ENCODE peak calls at places on chromosomes 1 and 21, in four cellular contexts. E is H1, Y is H9, M is IMR-90. C is an unnamed sample.

GRCh38 chr1:213649373-213649772 is 338.4 kb upstream of the PROX1 start:
- DNase-seq in E (no peak), Y (no peak), M (no peak), C (peak)

GRCh38 chr1:58594556-58594955 is 17.5 kb upstream of the TACSTD2 start:
- DNase-seq in E (no peak), Y (no peak), M (no peak), C (no peak)

GRCh38 chr1:96366516-96366915 is 355.1 kb upstream of the PTBP2 start:
- DNase-seq in E (no peak), Y (no peak), M (no peak), C (no peak)

GRCh38 chr1:145936247-145936646 is 9.0 kb upstream of the RBM8A start:
- DNase-seq in E (no peak), Y (no peak), M (no peak), C (no peak)

GRCh38 chr1:8540266-8540926 is 222.5 kb downstream of the SLC45A1 start:
- DNase-seq in E (no peak), Y (no peak), M (peak), C (no peak)

GRCh38 chr1:203906932-203907331 is 45.5 kb downstream of the SNRPE start:
- DNase-seq in E (no peak), Y (no peak), M (peak), C (peak)

GRCh38 chr1:206464456-206464964 is 5.8 kb upstream of the IKBKE start:
- DNase-seq in E (no peak), Y (no peak), M (peak), C (no peak)

GRCh38 chr1:69185378-69185777 is 382.3 kb upstream of the LRRC7 start:
- DNase-seq in E (no peak), Y (no peak), M (no peak), C (no peak)

GRCh38 chr1:74763714-74764301 is 30.9 kb downstream of the TYW3 start:
- DNase-seq in E (no peak), Y (no peak), M (peak), C (no peak)

GRCh38 chr1:114668784-114669561 is 876 bp downstream of the DENND2C start:
- DNase-seq in E (no peak), Y (no peak), M (peak), C (peak)

GRCh38 chr1:112505400-112505785 is 3.4 kb upstream of the WNT2B start:
- DNase-seq in E (no peak), Y (no peak), M (no peak), C (no peak)

GRCh38 chr1:5888606-5889211 is 103.5 kb downstream of the NPHP4 start:
- DNase-seq in E (no peak), Y (peak), M (no peak), C (peak)

GRCh38 chr1:225653463-225654276 is 747 bp upstream of the ENAH start:
- DNase-seq in E (no peak), Y (peak), M (peak), C (peak)

GRCh38 chr1:164561461-164561860 is 2.5 kb downstream of the PBX1 start:
- DNase-seq in E (no peak), Y (no peak), M (no peak), C (no peak)

GRCh38 chr1:73947009-73947408 is 251.0 kb downstream of the LRRIQ3 start:
- DNase-seq in E (no peak), Y (no peak), M (no peak), C (no peak)

GRCh38 chr21:45469273-45470086 is 64.5 kb downstream of the COL18A1 start:
- DNase-seq in E (no peak), Y (no peak), M (no peak), C (no peak)

GRCh38 chr1:164651378-164651951 is 92.5 kb downstream of the PBX1 start:
- DNase-seq in E (no peak), Y (no peak), M (peak), C (no peak)

GRCh38 chr1:119594386-119594785 is 53.7 kb downstream of the ZNF697 start:
- DNase-seq in E (no peak), Y (no peak), M (no peak), C (no peak)

GRCh38 chr1:224312025-224312424 is 17.9 kb downstream of the NVL start:
- DNase-seq in E (no peak), Y (no peak), M (no peak), C (no peak)

GRCh38 chr1:79633456-79633855 is 626.9 kb upstream of the ADGRL4 start:
- DNase-seq in E (no peak), Y (no peak), M (peak), C (peak)

GRCh38 chr1:246608616-246609376 is 42.5 kb downstream of the CNST start:
- DNase-seq in E (no peak), Y (peak), M (peak), C (peak)

GRCh38 chr1:214386747-214387146 is 105.8 kb downstream of the SMYD2 start:
- DNase-seq in E (no peak), Y (no peak), M (peak), C (no peak)

DNA sequence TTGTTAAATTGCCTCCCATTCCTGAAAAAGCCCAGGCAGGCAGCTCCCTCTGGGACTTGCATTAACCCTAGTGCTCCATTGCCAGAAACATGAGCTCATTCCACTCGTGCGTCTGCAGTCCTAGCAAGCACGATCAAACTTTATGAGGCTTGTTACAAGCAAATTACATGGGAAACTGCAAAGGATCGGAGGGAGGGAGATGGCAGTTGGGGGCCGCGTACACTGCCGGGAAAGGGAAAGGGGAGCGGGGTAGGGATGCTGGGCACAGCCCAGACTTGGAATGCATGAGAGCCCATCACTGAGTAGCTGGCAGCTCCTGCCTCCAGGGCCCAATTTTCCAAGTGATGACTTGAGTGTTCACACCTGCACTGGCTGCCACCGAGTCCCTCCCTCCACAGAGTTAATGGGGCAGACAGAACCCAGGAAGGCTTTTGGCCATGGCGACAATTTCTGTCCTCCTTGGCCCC is 169.9 kb downstream of the BRINP2 start:
- DNase-seq in E (no peak), Y (no peak), M (no peak), C (no peak)
- H3K18ac ChIP-seq in E (no peak), Y (no peak), M (no peak), C (no peak)

DNA sequence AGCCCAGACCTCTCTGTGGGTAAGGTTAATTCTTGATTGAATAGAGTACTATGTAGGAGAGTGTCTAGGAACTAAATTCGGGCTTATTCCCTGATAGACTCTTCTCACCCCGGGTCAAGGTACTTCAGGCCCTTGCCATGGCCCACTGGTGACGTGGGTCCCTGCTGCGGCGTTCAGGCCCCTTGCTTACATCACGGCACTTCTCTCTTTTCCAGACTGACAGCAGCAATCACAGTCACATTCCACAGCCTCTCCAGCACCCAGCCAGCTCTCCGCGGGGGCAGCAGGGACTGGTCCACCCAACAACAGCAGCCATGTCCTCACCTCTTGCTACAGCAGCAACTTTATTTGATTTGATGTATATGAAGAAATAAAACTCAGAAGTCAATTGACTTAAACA is 401.2 kb upstream of the VAMP3 start:
- DNase-seq in E (no peak), Y (no peak), M (no peak), C (no peak)
- H4K5ac ChIP-seq in E (no peak), Y (no peak), M (no peak), C (no peak)

GRCh38 chr1:150809651-150810050 is 1.6 kb upstream of the CTSK start:
- DNase-seq in E (no peak), Y (no peak), M (peak), C (no peak)

GRCh38 chr1:150813028-150813707 is 5.1 kb upstream of the CTSK start:
- DNase-seq in E (peak), Y (peak), M (peak), C (peak)

GRCh38 chr1:150808134-150808533 is at the start of gene CTSK:
- DNase-seq in E (no peak), Y (no peak), M (no peak), C (no peak)

GRCh38 chr1:150808851-150809250 is 791 bp upstream of the CTSK start:
- DNase-seq in E (no peak), Y (no peak), M (no peak), C (no peak)

GRCh38 chr1:150810958-150811676 is 3.1 kb upstream of the CTSK start:
- DNase-seq in E (no peak), Y (no peak), M (no peak), C (peak)
- H2AK5ac ChIP-seq in E (no peak), Y (no peak), M (no peak), C (no peak)

GRCh38 chr1:221869759-221870158 is 127.9 kb upstream of the DUSP10 start:
- DNase-seq in E (no peak), Y (no peak), M (peak), C (no peak)
- H3K18ac ChIP-seq in E (no peak), Y (no peak), M (peak), C (no peak)

GRCh38 chr21:44062380-44062779 is 44.8 kb upstream of the PWP2 start:
- DNase-seq in E (no peak), Y (no peak), M (no peak), C (no peak)
- H4K5ac ChIP-seq in E (no peak), Y (no peak), M (no peak), C (no peak)

DNA sequence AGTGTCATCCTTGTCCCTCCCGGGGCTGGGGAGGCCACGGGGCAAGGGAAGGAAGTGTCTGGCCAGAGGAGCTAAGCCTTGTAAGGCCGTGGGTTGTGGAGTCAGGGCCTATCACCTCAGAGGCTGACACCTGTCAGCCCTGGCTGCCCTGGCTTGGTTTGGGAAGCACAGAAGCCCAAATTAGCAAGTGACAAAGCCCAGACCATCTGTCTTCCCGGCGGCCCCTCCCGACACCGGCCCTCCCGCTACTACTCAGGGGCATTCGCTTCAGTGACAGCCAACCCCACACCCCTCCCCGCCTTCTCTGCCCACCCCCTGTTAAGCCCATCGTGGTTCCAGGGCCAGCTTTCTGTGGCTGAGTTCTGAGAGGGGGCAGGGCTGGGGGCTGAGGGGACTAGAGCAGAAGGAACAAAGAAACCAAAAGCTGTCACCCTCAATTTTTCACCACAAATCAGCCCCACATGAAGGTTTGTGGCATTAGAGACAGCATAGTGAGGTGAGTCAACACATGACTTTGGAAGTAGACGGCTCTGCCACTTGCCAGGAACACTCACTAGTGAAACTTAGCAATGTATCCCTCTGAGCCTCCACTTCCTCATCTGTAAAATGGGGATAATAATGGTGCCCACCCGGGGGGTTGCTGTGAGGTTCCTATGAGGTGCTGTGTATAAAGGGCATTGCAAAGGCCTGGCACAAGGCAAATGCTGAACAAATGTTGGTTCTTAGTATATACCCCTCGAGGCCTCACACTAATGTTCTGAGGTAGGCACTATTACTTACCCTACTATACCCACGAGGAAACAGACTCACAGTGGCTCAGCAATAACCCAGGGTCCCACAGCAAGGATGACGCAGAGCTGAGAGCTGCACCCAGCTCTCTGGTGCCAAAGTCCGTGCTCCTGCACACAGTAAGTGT is 5.1 kb upstream of the TNNI1 start:
- DNase-seq in E (no peak), Y (no peak), M (no peak), C (peak)
- H2AK5ac ChIP-seq in E (no peak), Y (no peak), M (no peak), C (no peak)

GRCh38 chr1:26318338-26319064 is 743 bp downstream of the CD52 start:
- DNase-seq in E (no peak), Y (no peak), M (no peak), C (no peak)

GRCh38 chr1:26320896-26321295 is 3.1 kb downstream of the CD52 start:
- DNase-seq in E (no peak), Y (no peak), M (no peak), C (no peak)

GRCh38 chr1:26322042-26322331 is 4.2 kb downstream of the CD52 start:
- DNase-seq in E (no peak), Y (no peak), M (no peak), C (no peak)

GRCh38 chr1:26323382-26323781 is 5.6 kb downstream of the CD52 start:
- DNase-seq in E (no peak), Y (no peak), M (no peak), C (no peak)

GRCh38 chr1:26321315-26322041 is 3.7 kb downstream of the CD52 start:
- DNase-seq in E (peak), Y (peak), M (peak), C (peak)
- H3K18ac ChIP-seq in E (no peak), Y (no peak), M (peak), C (no peak)